ENCODE peak calls at places on chromosome 2, in five cellular contexts. I is left lung; R is naive thymus-derived CD8-positive, alpha-beta T cell; Z is right lobe of liver; X is CD4-positive, alpha-beta T cell. Q is an unnamed sample.

GRCh38 chr2:101790416-101790815 is 92.9 kb downstream of the MAP4K4 start:
- ATAC-seq in I (no peak), R (no peak), Z (no peak), X (no peak), Q (no peak)

GRCh38 chr2:21427606-21428005 is 303.8 kb downstream of the TDRD15 start:
- ATAC-seq in I (no peak), R (no peak), Z (no peak), X (no peak), Q (no peak)

GRCh38 chr2:6905668-6906067 is 11.5 kb upstream of the RNF144A start:
- ATAC-seq in I (no peak), R (no peak), Z (no peak), X (no peak), Q (no peak)

GRCh38 chr2:241692448-241692847 is 5.8 kb upstream of the DTYMK start:
- ATAC-seq in I (peak; percentile 14), R (no peak), Z (no peak), X (no peak), Q (no peak)

GRCh38 chr2:11379558-11379957 is 35.1 kb upstream of the ROCK2 start:
- ATAC-seq in I (no peak), R (no peak), Z (peak; percentile 73), X (no peak), Q (no peak)

GRCh38 chr2:240013343-240013742 is 11.8 kb downstream of the NDUFA10 start:
- ATAC-seq in I (no peak), R (no peak), Z (no peak), X (no peak), Q (no peak)

GRCh38 chr2:240626531-240627300 is 1.4 kb downstream of the GPR35 start:
- ATAC-seq in I (peak; percentile 14), R (no peak), Z (peak; percentile 29), X (no peak), Q (peak; percentile 61)

GRCh38 chr2:241563981-241564595 is 5.5 kb downstream of the BOK start:
- ATAC-seq in I (no peak), R (no peak), Z (no peak), X (no peak), Q (peak; percentile 19)

GRCh38 chr2:54763636-54764291 is 40.3 kb downstream of the EML6 start:
- ATAC-seq in I (peak; percentile 43), R (no peak), Z (no peak), X (no peak), Q (no peak)

GRCh38 chr2:231425811-231426703 is 30.5 kb downstream of the B3GNT7 start:
- ATAC-seq in I (no peak), R (peak; percentile 73), Z (no peak), X (peak; percentile 89), Q (no peak)

GRCh38 chr2:31812051-31812798 is 198.6 kb downstream of the MEMO1 start:
- ATAC-seq in I (peak; percentile 62), R (peak; percentile 79), Z (peak; percentile 100), X (peak; percentile 17), Q (peak; percentile 98)

GRCh38 chr2:176555781-176556180 is 286.5 kb downstream of the MTX2 start:
- ATAC-seq in I (no peak), R (no peak), Z (no peak), X (no peak), Q (no peak)

GRCh38 chr2:28567076-28567471 is 71.2 kb downstream of the PLB1 start:
- ATAC-seq in I (peak; percentile 42), R (peak; percentile 58), Z (peak; percentile 34), X (peak; percentile 42), Q (peak; percentile 28)

GRCh38 chr2:44804406-44805235 is 136.9 kb upstream of the SIX3 start:
- ATAC-seq in I (no peak), R (no peak), Z (no peak), X (no peak), Q (no peak)

GRCh38 chr2:196939381-196939780 is 12.9 kb upstream of the PGAP1 start:
- ATAC-seq in I (no peak), R (no peak), Z (no peak), X (no peak), Q (no peak)

GRCh38 chr2:38619458-38620164 is 16.9 kb upstream of the HNRNPLL start:
- ATAC-seq in I (peak; percentile 63), R (no peak), Z (no peak), X (no peak), Q (peak; percentile 68)

GRCh38 chr2:233402774-233403173 is 48.5 kb downstream of the DGKD start:
- ATAC-seq in I (peak; percentile 28), R (no peak), Z (no peak), X (no peak), Q (no peak)

GRCh38 chr2:88108796-88109195 is 19.1 kb downstream of the FABP1 start:
- ATAC-seq in I (no peak), R (no peak), Z (no peak), X (no peak), Q (no peak)

GRCh38 chr2:30155889-30156658 is 9.3 kb downstream of the YPEL5 start:
- ATAC-seq in I (peak; percentile 26), R (no peak), Z (no peak), X (no peak), Q (no peak)

GRCh38 chr2:109105113-109105512 is 23.9 kb upstream of the SH3RF3 start:
- ATAC-seq in I (peak; percentile 73), R (no peak), Z (no peak), X (no peak), Q (no peak)

GRCh38 chr2:120313695-120314615 is 32.0 kb upstream of the INHBB start:
- ATAC-seq in I (peak; percentile 43), R (no peak), Z (peak; percentile 5), X (no peak), Q (no peak)

GRCh38 chr2:19993731-19994130 is 3.8 kb upstream of the WDR35 start:
- ATAC-seq in I (no peak), R (no peak), Z (no peak), X (no peak), Q (no peak)

GRCh38 chr2:168639024-168639423 is 163.4 kb upstream of the NOSTRIN start:
- ATAC-seq in I (no peak), R (no peak), Z (no peak), X (no peak), Q (no peak)

GRCh38 chr2:176124358-176125214 is 2.1 kb downstream of the HOXD9 start:
- ATAC-seq in I (no peak), R (no peak), Z (no peak), X (no peak), Q (no peak)

GRCh38 chr2:96622544-96622943 is 15.6 kb downstream of the KANSL3 start:
- ATAC-seq in I (no peak), R (no peak), Z (no peak), X (no peak), Q (no peak)

GRCh38 chr2:79792097-79792496 is 279.2 kb downstream of the CTNNA2 start:
- ATAC-seq in I (peak; percentile 52), R (no peak), Z (no peak), X (no peak), Q (no peak)

GRCh38 chr2:133424876-133425275 is 143.4 kb downstream of the NCKAP5 start:
- ATAC-seq in I (no peak), R (no peak), Z (no peak), X (no peak), Q (no peak)

GRCh38 chr2:22855761-22856184 is 529.2 kb upstream of the KLHL29 start:
- ATAC-seq in I (no peak), R (no peak), Z (no peak), X (no peak), Q (no peak)

GRCh38 chr2:146572598-146572997 is 1272.2 kb upstream of the ACVR2A start:
- ATAC-seq in I (no peak), R (no peak), Z (no peak), X (no peak), Q (no peak)

GRCh38 chr2:85524567-85524923 is 14.4 kb upstream of the MAT2A start:
- ATAC-seq in I (peak; percentile 44), R (no peak), Z (peak; percentile 47), X (no peak), Q (peak; percentile 54)

GRCh38 chr2:152403395-152403794 is 68.4 kb downstream of the FMNL2 start:
- ATAC-seq in I (peak; percentile 41), R (no peak), Z (peak; percentile 47), X (no peak), Q (no peak)

GRCh38 chr2:175766880-175767279 is 235.2 kb downstream of the LNPK start:
- ATAC-seq in I (no peak), R (no peak), Z (no peak), X (no peak), Q (no peak)

GRCh38 chr2:242001853-242002252 is 132.3 kb downstream of the RTP5 start:
- ATAC-seq in I (no peak), R (no peak), Z (no peak), X (no peak), Q (no peak)

Q was measured in stimulated activated memory B cell treated with anti-CD40 and anti-IgM and Interleukin-4, amounts not matched to agents 10 μg/mL and 1 μg/mL and 100 μg/mL, for 72 hours.